ENCODE peak calls at places on chromosomes 11 and 22, in five cellular contexts. J is stimulated activated CD8-positive, alpha-beta memory T cell treated with anti-CD3 and anti-CD28 coated beads, Interleukin-7, amount 100 ng/mL, for 24 hours; P is fibroblast of gingiva; K is cardiac fibroblast; B is bronchial epithelial cell. O is an unnamed sample.

GRCh38 chr11:14390669-14391068 is 31.7 kb upstream of the RRAS2 start:
- DNase-seq in J (no peak), P (peak; percentile 61), K (no peak), B (no peak), O (no peak)

GRCh38 chr11:116202922-116203321 is 569.9 kb downstream of the BUD13 start:
- DNase-seq in J (no peak), P (no peak), K (no peak), B (no peak), O (no peak)

GRCh38 chr11:71456831-71457230 is 3.8 kb downstream of the NADSYN1 start:
- DNase-seq in J (no peak), P (no peak), K (no peak), B (no peak), O (no peak)

GRCh38 chr22:37887610-37888378 is 18.3 kb upstream of the MICALL1 start:
- DNase-seq in J (no peak), P (peak; percentile 94), K (peak; percentile 96), B (peak; percentile 86), O (peak; percentile 74)

GRCh38 chr11:11717064-11717725 is 95.4 kb upstream of the GALNT18 start:
- DNase-seq in J (no peak), P (no peak), K (no peak), B (peak; percentile 94), O (no peak)

GRCh38 chr11:30333405-30333804 is 10.5 kb downstream of the ARL14EP start:
- DNase-seq in J (no peak), P (no peak), K (peak; percentile 27), B (peak; percentile 28), O (peak; percentile 14)

GRCh38 chr11:819129-819931 is 616 bp downstream of the PNPLA2 start:
- DNase-seq in J (peak; percentile 81), P (peak; percentile 89), K (peak; percentile 92), B (peak; percentile 45), O (peak; percentile 86)

GRCh38 chr22:49853981-49854791 is 542 bp downstream of the ZBED4 start:
- DNase-seq in J (no peak), P (peak; percentile 21), K (peak; percentile 31), B (no peak), O (peak; percentile 53)

GRCh38 chr11:65793144-65793581 is 6.3 kb downstream of the OVOL1 start:
- DNase-seq in J (no peak), P (no peak), K (no peak), B (peak; percentile 91), O (no peak)

GRCh38 chr11:111871693-111872161 is 346 bp upstream of the ALG9 start:
- DNase-seq in J (no peak), P (no peak), K (no peak), B (peak; percentile 1), O (no peak)